ENCODE peak calls at places on chromosomes 1 and 21, in four cellular contexts. One of them, this sample, is unnamed.

GRCh38 chr1:220374449-220374848 is 102.2 kb upstream of the RAB3GAP2 start:
- DNase-seq in pancreas: no peak
- DNase-seq in dorsolateral prefrontal cortex: no peak
- DNase-seq in tibial artery: no peak
- DNase-seq in this sample: no peak

GRCh38 chr21:35940074-35940927 is 120.0 kb downstream of the SETD4 start:
- DNase-seq in pancreas: peak; percentile 37
- DNase-seq in tibial artery: peak; percentile 28
- DNase-seq in dorsolateral prefrontal cortex: peak; percentile 47
- DNase-seq in this sample: peak; percentile 35

GRCh38 chr1:20377516-20378270 is 87.0 kb downstream of the VWA5B1 start:
- DNase-seq in tibial artery: no peak
- DNase-seq in dorsolateral prefrontal cortex: no peak
- DNase-seq in pancreas: no peak
- DNase-seq in this sample: no peak

GRCh38 chr21:42245348-42246185 is 26.6 kb downstream of the ABCG1 start:
- DNase-seq in pancreas: no peak
- DNase-seq in dorsolateral prefrontal cortex: no peak
- DNase-seq in tibial artery: no peak
- DNase-seq in this sample: peak; percentile 23

GRCh38 chr1:17140279-17140678 is 21.0 kb upstream of the PADI2 start:
- DNase-seq in tibial artery: no peak
- DNase-seq in dorsolateral prefrontal cortex: no peak
- DNase-seq in pancreas: no peak
- DNase-seq in this sample: no peak

GRCh38 chr1:80450711-80451110 is 1350.0 kb upstream of the ADGRL2 start:
- DNase-seq in tibial artery: no peak
- DNase-seq in dorsolateral prefrontal cortex: no peak
- DNase-seq in pancreas: no peak
- DNase-seq in this sample: no peak

GRCh38 chr1:84259376-84259775 is 42.1 kb upstream of the SAMD13 start:
- DNase-seq in tibial artery: no peak
- DNase-seq in pancreas: no peak
- DNase-seq in dorsolateral prefrontal cortex: no peak
- DNase-seq in this sample: no peak

GRCh38 chr1:239587066-239587465 is 200.7 kb downstream of the CHRM3 start:
- DNase-seq in pancreas: no peak
- DNase-seq in tibial artery: no peak
- DNase-seq in dorsolateral prefrontal cortex: no peak
- DNase-seq in this sample: no peak

GRCh38 chr1:147492207-147492606 is 49.1 kb upstream of the BCL9 start:
- DNase-seq in dorsolateral prefrontal cortex: no peak
- DNase-seq in tibial artery: no peak
- DNase-seq in pancreas: no peak
- DNase-seq in this sample: no peak

GRCh38 chr1:230067441-230067870 is 418 bp downstream of the GALNT2 start:
- DNase-seq in dorsolateral prefrontal cortex: no peak
- DNase-seq in pancreas: peak; percentile 56
- DNase-seq in tibial artery: no peak
- DNase-seq in this sample: no peak

GRCh38 chr1:109617291-109617801 is 2.1 kb downstream of the GNAT2 start:
- DNase-seq in tibial artery: no peak
- DNase-seq in dorsolateral prefrontal cortex: no peak
- DNase-seq in pancreas: no peak
- DNase-seq in this sample: no peak

GRCh38 chr1:10459185-10459584 is 9.4 kb downstream of the CORT start:
- DNase-seq in pancreas: no peak
- DNase-seq in dorsolateral prefrontal cortex: no peak
- DNase-seq in tibial artery: no peak
- DNase-seq in this sample: no peak

GRCh38 chr1:157279157-157280140 is 141.3 kb upstream of the ETV3 start:
- DNase-seq in pancreas: no peak
- DNase-seq in tibial artery: no peak
- DNase-seq in dorsolateral prefrontal cortex: no peak
- DNase-seq in this sample: no peak

GRCh38 chr1:185788386-185788785 is 54.2 kb downstream of the HMCN1 start:
- DNase-seq in tibial artery: no peak
- DNase-seq in dorsolateral prefrontal cortex: no peak
- DNase-seq in pancreas: no peak
- DNase-seq in this sample: no peak

GRCh38 chr1:31790140-31790539 is 25.7 kb downstream of the SPOCD1 start:
- DNase-seq in tibial artery: no peak
- DNase-seq in dorsolateral prefrontal cortex: peak; percentile 36
- DNase-seq in pancreas: no peak
- DNase-seq in this sample: no peak

GRCh38 chr1:1185101-1185765 is 11.6 kb downstream of the TTLL10 start:
- DNase-seq in dorsolateral prefrontal cortex: peak; percentile 72
- DNase-seq in pancreas: no peak
- DNase-seq in tibial artery: no peak
- DNase-seq in this sample: peak; percentile 6

GRCh38 chr21:45093064-45093532 is 18.7 kb downstream of the ADARB1 start:
- DNase-seq in tibial artery: peak; percentile 63
- DNase-seq in dorsolateral prefrontal cortex: no peak
- DNase-seq in pancreas: peak; percentile 45
- DNase-seq in this sample: no peak

GRCh38 chr1:178241057-178241456 is 147.2 kb downstream of the RASAL2 start:
- DNase-seq in tibial artery: no peak
- DNase-seq in dorsolateral prefrontal cortex: no peak
- DNase-seq in pancreas: no peak
- DNase-seq in this sample: no peak

GRCh38 chr1:197178998-197179397 is 32.5 kb upstream of the ASPM start:
- DNase-seq in pancreas: no peak
- DNase-seq in tibial artery: no peak
- DNase-seq in dorsolateral prefrontal cortex: no peak
- DNase-seq in this sample: no peak

GRCh38 chr1:35644204-35644603 is 2.9 kb upstream of the PSMB2 start:
- DNase-seq in tibial artery: no peak
- DNase-seq in pancreas: no peak
- DNase-seq in dorsolateral prefrontal cortex: no peak
- DNase-seq in this sample: no peak

GRCh38 chr1:213060836-213061235 is 9.8 kb downstream of the RPS6KC1 start:
- DNase-seq in tibial artery: no peak
- DNase-seq in pancreas: no peak
- DNase-seq in dorsolateral prefrontal cortex: no peak
- DNase-seq in this sample: no peak

GRCh38 chr1:193435771-193436170 is 249.4 kb upstream of the B3GALT2 start:
- DNase-seq in dorsolateral prefrontal cortex: no peak
- DNase-seq in tibial artery: no peak
- DNase-seq in pancreas: no peak
- DNase-seq in this sample: no peak

GRCh38 chr1:206725053-206725963 is 40.6 kb downstream of the MAPKAPK2 start:
- DNase-seq in dorsolateral prefrontal cortex: no peak
- DNase-seq in pancreas: no peak
- DNase-seq in tibial artery: no peak
- DNase-seq in this sample: peak; percentile 65

GRCh38 chr1:31712041-31712440 is 8.2 kb upstream of the COL16A1 start:
- DNase-seq in tibial artery: no peak
- DNase-seq in pancreas: no peak
- DNase-seq in dorsolateral prefrontal cortex: no peak
- DNase-seq in this sample: no peak

GRCh38 chr1:41721039-41721438 is 197.7 kb downstream of the HIVEP3 start:
- DNase-seq in tibial artery: no peak
- DNase-seq in pancreas: no peak
- DNase-seq in dorsolateral prefrontal cortex: no peak
- DNase-seq in this sample: no peak

GRCh38 chr1:231079166-231079565 is 39.1 kb upstream of the FAM89A start:
- DNase-seq in dorsolateral prefrontal cortex: no peak
- DNase-seq in tibial artery: no peak
- DNase-seq in pancreas: no peak
- DNase-seq in this sample: no peak
- TF ChIP-seq CTCF in dorsolateral prefrontal cortex: no peak
- TF ChIP-seq CTCF in tibial artery: no peak
- TF ChIP-seq CTCF in pancreas: no peak
- TF ChIP-seq CTCF in this sample: no peak

DNA sequence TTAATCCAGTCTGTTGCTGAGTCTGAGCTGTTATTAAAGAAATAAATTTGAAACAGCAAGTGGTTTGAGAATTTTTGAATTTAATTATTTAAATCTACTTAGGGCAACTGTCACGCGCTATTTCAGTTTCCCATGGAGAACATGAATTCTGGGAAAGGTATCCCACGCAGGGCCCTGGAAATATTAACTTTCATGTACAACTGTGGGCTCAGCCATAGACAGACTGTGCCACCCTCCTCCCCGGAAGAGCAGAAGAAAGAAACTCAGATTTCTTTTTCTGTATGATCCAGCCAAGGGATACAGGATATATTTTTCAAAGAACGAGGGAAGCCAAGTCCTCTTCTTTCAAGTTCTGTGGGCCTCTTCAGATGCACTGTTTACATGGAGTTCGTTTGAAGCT is 172.6 kb upstream of the LMO4 start:
- DNase-seq in dorsolateral prefrontal cortex: no peak
- DNase-seq in tibial artery: no peak
- DNase-seq in pancreas: no peak
- DNase-seq in this sample: no peak
- TF ChIP-seq CTCF in dorsolateral prefrontal cortex: no peak
- TF ChIP-seq CTCF in tibial artery: no peak
- TF ChIP-seq CTCF in pancreas: no peak
- TF ChIP-seq CTCF in this sample: no peak

DNA sequence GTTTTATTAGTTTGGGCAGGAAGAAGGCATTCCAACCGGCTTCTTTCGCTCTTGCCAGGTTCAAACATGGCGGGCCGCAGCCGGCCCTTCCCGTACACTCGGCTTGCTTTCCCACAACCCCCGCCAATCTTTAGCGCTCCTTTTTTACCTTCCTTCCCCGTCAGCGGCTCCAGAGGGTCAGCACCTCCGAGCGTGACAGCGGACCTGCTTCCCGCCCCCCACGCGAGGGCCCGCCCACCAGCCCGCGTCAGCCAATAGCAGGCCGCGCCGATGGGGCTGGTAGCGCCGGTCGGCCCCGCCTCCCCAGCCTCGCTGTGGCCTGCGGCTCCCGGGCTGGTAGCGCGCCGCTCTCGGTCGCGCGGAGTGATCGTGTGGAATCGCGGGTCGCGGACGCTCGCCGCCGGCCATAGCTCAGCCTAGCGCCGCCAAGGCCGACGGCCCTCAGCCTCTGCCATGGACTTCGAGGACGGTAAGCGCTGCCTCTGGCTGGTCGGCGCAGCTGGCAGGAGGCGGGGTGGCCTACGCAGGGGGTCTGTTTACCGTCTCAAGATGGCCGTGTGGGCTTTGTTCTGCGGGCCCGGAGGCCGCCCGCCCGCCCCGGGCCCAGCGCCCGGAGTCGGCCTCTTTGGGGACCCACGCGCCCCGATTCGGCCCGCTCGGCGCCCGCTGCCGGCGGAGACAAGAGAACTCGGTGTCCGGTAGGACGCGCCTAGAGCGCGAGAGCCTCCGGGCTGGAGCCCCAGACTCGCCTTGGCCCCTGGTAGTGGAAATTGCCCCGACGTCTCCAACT is at the start of gene ZNF326:
- DNase-seq in dorsolateral prefrontal cortex: peak; percentile 98
- DNase-seq in pancreas: peak; percentile 98
- DNase-seq in tibial artery: peak; percentile 93
- DNase-seq in this sample: peak; percentile 99
- TF ChIP-seq CTCF in dorsolateral prefrontal cortex: peak; percentile 15
- TF ChIP-seq CTCF in pancreas: no peak
- TF ChIP-seq CTCF in tibial artery: no peak
- TF ChIP-seq CTCF in this sample: no peak

DNA sequence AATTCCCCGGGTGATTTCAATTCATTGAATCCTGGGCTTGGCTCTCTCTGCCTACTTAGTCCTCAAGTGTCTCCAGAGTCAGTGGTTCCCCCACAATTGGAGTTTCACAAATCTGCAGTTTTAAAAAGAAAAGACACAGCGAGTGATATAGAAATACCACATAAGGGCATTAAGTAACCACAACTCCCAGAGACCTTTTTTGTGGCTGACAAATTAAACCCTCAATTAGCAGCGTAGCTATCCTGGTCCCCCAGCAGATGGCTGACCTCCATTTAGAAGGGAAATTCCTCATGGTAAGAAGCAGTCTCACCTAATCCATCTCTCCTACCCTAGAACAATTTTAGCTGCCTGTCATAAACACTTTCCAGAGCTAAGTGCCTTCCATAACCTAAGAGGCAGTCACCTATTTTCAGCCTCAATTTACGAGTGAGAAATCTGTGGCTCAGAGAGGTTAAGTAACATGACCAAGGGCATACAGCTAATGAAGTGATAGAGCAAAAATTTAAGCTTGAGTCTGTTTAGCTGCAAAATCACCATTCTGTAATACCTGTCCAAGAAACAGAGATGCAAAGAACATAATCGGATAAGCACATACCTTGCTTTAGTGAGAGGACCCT is 56.0 kb upstream of the NBPF3 start:
- DNase-seq in pancreas: no peak
- DNase-seq in tibial artery: no peak
- DNase-seq in dorsolateral prefrontal cortex: no peak
- DNase-seq in this sample: no peak
- TF ChIP-seq CTCF in pancreas: no peak
- TF ChIP-seq CTCF in tibial artery: no peak
- TF ChIP-seq CTCF in dorsolateral prefrontal cortex: no peak
- TF ChIP-seq CTCF in this sample: no peak

GRCh38 chr1:21897844-21898243 is 39.3 kb downstream of the HSPG2 start:
- DNase-seq in tibial artery: no peak
- DNase-seq in pancreas: no peak
- DNase-seq in dorsolateral prefrontal cortex: no peak
- DNase-seq in this sample: no peak

GRCh38 chr1:21896652-21897532 is 40.2 kb downstream of the HSPG2 start:
- DNase-seq in tibial artery: peak; percentile 89
- DNase-seq in pancreas: no peak
- DNase-seq in dorsolateral prefrontal cortex: no peak
- DNase-seq in this sample: peak; percentile 29

GRCh38 chr1:21899972-21900371 is 37.1 kb downstream of the HSPG2 start:
- DNase-seq in dorsolateral prefrontal cortex: no peak
- DNase-seq in tibial artery: no peak
- DNase-seq in pancreas: no peak
- DNase-seq in this sample: peak; percentile 34

GRCh38 chr1:21899267-21899810 is 37.8 kb downstream of the HSPG2 start:
- DNase-seq in tibial artery: no peak
- DNase-seq in dorsolateral prefrontal cortex: no peak
- DNase-seq in pancreas: no peak
- DNase-seq in this sample: no peak

GRCh38 chr1:21898326-21899155 is 38.6 kb downstream of the HSPG2 start:
- DNase-seq in pancreas: no peak
- DNase-seq in tibial artery: peak; percentile 43
- DNase-seq in dorsolateral prefrontal cortex: no peak
- DNase-seq in this sample: no peak
- TF ChIP-seq CTCF in pancreas: no peak
- TF ChIP-seq CTCF in tibial artery: peak; percentile 16
- TF ChIP-seq CTCF in dorsolateral prefrontal cortex: no peak
- TF ChIP-seq CTCF in this sample: no peak

GRCh38 chr1:16009030-16009460 is 5.0 kb downstream of the SRARP start:
- DNase-seq in dorsolateral prefrontal cortex: peak; percentile 86
- DNase-seq in tibial artery: peak; percentile 74
- DNase-seq in pancreas: peak; percentile 86
- DNase-seq in this sample: peak; percentile 94

GRCh38 chr1:16007671-16008341 is 3.8 kb downstream of the SRARP start:
- DNase-seq in dorsolateral prefrontal cortex: no peak
- DNase-seq in tibial artery: no peak
- DNase-seq in pancreas: no peak
- DNase-seq in this sample: no peak

GRCh38 chr1:16006010-16006409 is 2.0 kb downstream of the SRARP start:
- DNase-seq in pancreas: no peak
- DNase-seq in dorsolateral prefrontal cortex: no peak
- DNase-seq in tibial artery: no peak
- DNase-seq in this sample: no peak

GRCh38 chr1:16005597-16005996 is 1.6 kb downstream of the SRARP start:
- DNase-seq in tibial artery: no peak
- DNase-seq in pancreas: no peak
- DNase-seq in dorsolateral prefrontal cortex: no peak
- DNase-seq in this sample: no peak

GRCh38 chr1:16006552-16007485 is 2.8 kb downstream of the SRARP start:
- DNase-seq in tibial artery: no peak
- DNase-seq in pancreas: no peak
- DNase-seq in dorsolateral prefrontal cortex: no peak
- DNase-seq in this sample: no peak
- TF ChIP-seq CTCF in tibial artery: no peak
- TF ChIP-seq CTCF in pancreas: no peak
- TF ChIP-seq CTCF in dorsolateral prefrontal cortex: no peak
- TF ChIP-seq CTCF in this sample: no peak